ENCODE peak calls at places on chromosomes 4 and X, in ten cellular contexts. U is fibroblast of villous mesenchyme, V is hepatocyte, F is A549, P is foreskin fibroblast, E is epithelial cell of esophagus, D is ovary, B is Peyer's patch, N is astrocyte of the spinal cord, T is Panc1. M is an unnamed sample.

GRCh38 chrX:9337056-9337455 is 127.8 kb upstream of the TBL1X start:
- DNase-seq in U (peak), V (no peak), F (no peak), P (peak), E (no peak), D (no peak), B (no peak), N (peak), T (no peak), M (no peak)

GRCh38 chr4:66252291-66252690 is 582.0 kb upstream of the EPHA5 start:
- DNase-seq in U (no peak), V (no peak), F (no peak), P (no peak), E (peak), D (no peak), B (no peak), N (no peak), T (no peak), M (no peak)

GRCh38 chr4:67167849-67168248 is 377.5 kb downstream of the CENPC start:
- DNase-seq in U (no peak), V (no peak), F (no peak), P (no peak), E (no peak), D (no peak), B (no peak), N (no peak), T (no peak), M (no peak)

GRCh38 chr4:26861434-26862186 is 969 bp downstream of the STIM2 start:
- DNase-seq in U (peak), V (peak), F (peak), P (peak), E (peak), D (peak), B (peak), N (peak), T (no peak), M (peak)

GRCh38 chrX:118521435-118521834 is 25.8 kb downstream of the DOCK11 start:
- DNase-seq in U (peak), V (no peak), F (no peak), P (peak), E (peak), D (no peak), B (no peak), N (peak), T (no peak), M (no peak)

GRCh38 chr4:2247128-2248043 is 5.5 kb upstream of the HAUS3 start:
- DNase-seq in U (no peak), V (peak), F (no peak), P (no peak), E (no peak), D (peak), B (peak), N (no peak), T (no peak), M (no peak)

GRCh38 chr4:151537726-151538125 is 128.8 kb downstream of the FHIP1A start:
- DNase-seq in U (peak), V (peak), F (no peak), P (peak), E (no peak), D (no peak), B (no peak), N (peak), T (no peak), M (no peak)

GRCh38 chr4:47668810-47669408 is 169.0 kb downstream of the CORIN start:
- DNase-seq in U (peak), V (peak), F (peak), P (peak), E (peak), D (no peak), B (no peak), N (peak), T (peak), M (peak)

GRCh38 chr4:68463796-68464195 is 16.5 kb downstream of the TMPRSS11E start:
- DNase-seq in U (peak), V (no peak), F (peak), P (no peak), E (peak), D (no peak), B (no peak), N (no peak), T (no peak), M (no peak)

GRCh38 chr4:136412708-136413107 is 1119.6 kb downstream of the PCDH18 start:
- DNase-seq in U (peak), V (no peak), F (no peak), P (no peak), E (peak), D (no peak), B (no peak), N (peak), T (no peak), M (no peak)

GRCh38 chr4:86032476-86033022 is 327.3 kb downstream of the MAPK10 start:
- DNase-seq in U (peak), V (peak), F (no peak), P (peak), E (peak), D (no peak), B (no peak), N (peak), T (no peak), M (no peak)

GRCh38 chr4:186886759-186887158 is 163.1 kb upstream of the FAT1 start:
- DNase-seq in U (no peak), V (no peak), F (no peak), P (no peak), E (no peak), D (no peak), B (no peak), N (no peak), T (no peak), M (no peak)

GRCh38 chrX:153886915-153887314 is 942 bp upstream of the L1CAM start:
- DNase-seq in U (no peak), V (no peak), F (no peak), P (no peak), E (no peak), D (no peak), B (no peak), N (no peak), T (no peak), M (no peak)

GRCh38 chr4:110823251-110823650 is 200.4 kb upstream of the PITX2 start:
- DNase-seq in U (peak), V (no peak), F (no peak), P (no peak), E (peak), D (no peak), B (no peak), N (peak), T (no peak), M (no peak)

GRCh38 chr4:13640149-13640671 is 12.7 kb upstream of the BOD1L1 start:
- DNase-seq in U (peak), V (peak), F (peak), P (peak), E (peak), D (no peak), B (no peak), N (peak), T (no peak), M (no peak)

GRCh38 chr4:19791422-19792113 is 460.1 kb upstream of the SLIT2 start:
- DNase-seq in U (peak), V (no peak), F (no peak), P (no peak), E (peak), D (no peak), B (no peak), N (peak), T (no peak), M (no peak)

GRCh38 chrX:65933085-65933589 is 106.7 kb downstream of the VSIG4 start:
- DNase-seq in U (no peak), V (no peak), F (no peak), P (no peak), E (peak), D (no peak), B (no peak), N (no peak), T (no peak), M (no peak)

GRCh38 chr4:116302990-116303735 is 782.2 kb downstream of the TRAM1L1 start:
- DNase-seq in U (no peak), V (no peak), F (no peak), P (no peak), E (no peak), D (no peak), B (no peak), N (no peak), T (no peak), M (no peak)

GRCh38 chr4:164931551-164932324 is 45.7 kb downstream of the TRIM61 start:
- DNase-seq in U (no peak), V (no peak), F (no peak), P (no peak), E (no peak), D (no peak), B (no peak), N (no peak), T (no peak), M (no peak)

GRCh38 chr4:74038161-74039064 is at the start of gene CXCL3:
- DNase-seq in U (peak), V (peak), F (peak), P (peak), E (peak), D (peak), B (peak), N (peak), T (no peak), M (peak)

GRCh38 chr4:152689615-152690501 is 10.1 kb upstream of the TMEM154 start:
- DNase-seq in U (no peak), V (no peak), F (no peak), P (no peak), E (no peak), D (no peak), B (no peak), N (no peak), T (no peak), M (no peak)

GRCh38 chr4:79886557-79886956 is 186.5 kb downstream of the ANTXR2 start:
- DNase-seq in U (no peak), V (no peak), F (no peak), P (no peak), E (no peak), D (no peak), B (no peak), N (no peak), T (no peak), M (no peak)

GRCh38 chr4:143667461-143667860 is 33.0 kb downstream of the FREM3 start:
- DNase-seq in U (no peak), V (no peak), F (no peak), P (peak), E (no peak), D (no peak), B (no peak), N (peak), T (no peak), M (no peak)

GRCh38 chrX:46575991-46576392 is 2.4 kb downstream of the CHST7 start:
- DNase-seq in U (peak), V (no peak), F (no peak), P (peak), E (peak), D (peak), B (peak), N (no peak), T (no peak), M (no peak)

GRCh38 chr4:148215202-148215601 is 227.0 kb downstream of the NR3C2 start:
- DNase-seq in U (no peak), V (no peak), F (no peak), P (no peak), E (no peak), D (no peak), B (no peak), N (no peak), T (no peak), M (no peak)

GRCh38 chr4:144343143-144343755 is 202.7 kb upstream of the GYPA start:
- DNase-seq in U (no peak), V (no peak), F (no peak), P (peak), E (no peak), D (no peak), B (no peak), N (peak), T (no peak), M (no peak)

GRCh38 chr4:140236649-140237160 is 82.7 kb upstream of the MAML3 start:
- DNase-seq in U (no peak), V (no peak), F (no peak), P (peak), E (no peak), D (no peak), B (no peak), N (no peak), T (no peak), M (no peak)

GRCh38 chrX:34343001-34343400 is 210.9 kb upstream of the FAM47A start:
- DNase-seq in U (no peak), V (no peak), F (no peak), P (no peak), E (no peak), D (no peak), B (no peak), N (no peak), T (no peak), M (no peak)

GRCh38 chrX:15956684-15957083 is 102.1 kb upstream of the AP1S2 start:
- DNase-seq in U (no peak), V (peak), F (no peak), P (no peak), E (peak), D (no peak), B (no peak), N (peak), T (no peak), M (no peak)

GRCh38 chr4:169200361-169201030 is 70.3 kb downstream of the SH3RF1 start:
- DNase-seq in U (no peak), V (no peak), F (no peak), P (no peak), E (peak), D (no peak), B (no peak), N (no peak), T (no peak), M (no peak)

GRCh38 chrX:14073561-14073960 is 43.9 kb upstream of the GEMIN8 start:
- DNase-seq in U (no peak), V (no peak), F (peak), P (no peak), E (no peak), D (no peak), B (no peak), N (peak), T (no peak), M (no peak)

GRCh38 chr4:145937990-145938611 is 522 bp downstream of the ZNF827 start:
- DNase-seq in U (no peak), V (peak), F (peak), P (no peak), E (peak), D (peak), B (peak), N (peak), T (no peak), M (no peak)

GRCh38 chrX:108268434-108269080 is 169.7 kb downstream of the COL4A6 start:
- DNase-seq in U (peak), V (no peak), F (no peak), P (no peak), E (peak), D (no peak), B (no peak), N (no peak), T (no peak), M (peak)

GRCh38 chrX:134753185-134754008 is 95.1 kb upstream of the PLAC1 start:
- DNase-seq in U (peak), V (no peak), F (peak), P (peak), E (peak), D (no peak), B (no peak), N (peak), T (peak), M (no peak)

GRCh38 chr4:189202182-189202868 is 738.3 kb upstream of the FRG1 start:
- DNase-seq in U (peak), V (peak), F (peak), P (peak), E (peak), D (peak), B (peak), N (peak), T (peak), M (peak)

GRCh38 chrX:17860179-17860780 is 818 bp downstream of the RAI2 start:
- DNase-seq in U (no peak), V (no peak), F (no peak), P (no peak), E (no peak), D (peak), B (no peak), N (no peak), T (no peak), M (no peak)

GRCh38 chrX:141278306-141278705 is 36.0 kb upstream of the SPANXC start:
- DNase-seq in U (peak), V (peak), F (peak), P (no peak), E (peak), D (no peak), B (no peak), N (peak), T (no peak), M (peak)
- TF ChIP-seq CTCF in U (peak), V (peak), F (peak), P (peak), E (peak), D (no peak), B (no peak), N (peak), T (peak), M (no peak)

GRCh38 chrX:152656890-152657289 is 19.2 kb downstream of the GABRQ start:
- DNase-seq in U (no peak), V (no peak), F (no peak), P (no peak), E (no peak), D (no peak), B (no peak), N (no peak), T (no peak), M (no peak)

GRCh38 chrX:152663086-152663485 is 25.4 kb downstream of the GABRQ start:
- DNase-seq in U (no peak), V (no peak), F (no peak), P (no peak), E (no peak), D (no peak), B (no peak), N (no peak), T (no peak), M (no peak)

GRCh38 chrX:152656087-152656486 is 18.4 kb downstream of the GABRQ start:
- DNase-seq in U (no peak), V (no peak), F (no peak), P (no peak), E (no peak), D (no peak), B (no peak), N (no peak), T (no peak), M (no peak)

GRCh38 chrX:152652467-152652866 is 14.8 kb downstream of the GABRQ start:
- DNase-seq in U (no peak), V (no peak), F (no peak), P (no peak), E (no peak), D (no peak), B (no peak), N (no peak), T (no peak), M (no peak)

DNA sequence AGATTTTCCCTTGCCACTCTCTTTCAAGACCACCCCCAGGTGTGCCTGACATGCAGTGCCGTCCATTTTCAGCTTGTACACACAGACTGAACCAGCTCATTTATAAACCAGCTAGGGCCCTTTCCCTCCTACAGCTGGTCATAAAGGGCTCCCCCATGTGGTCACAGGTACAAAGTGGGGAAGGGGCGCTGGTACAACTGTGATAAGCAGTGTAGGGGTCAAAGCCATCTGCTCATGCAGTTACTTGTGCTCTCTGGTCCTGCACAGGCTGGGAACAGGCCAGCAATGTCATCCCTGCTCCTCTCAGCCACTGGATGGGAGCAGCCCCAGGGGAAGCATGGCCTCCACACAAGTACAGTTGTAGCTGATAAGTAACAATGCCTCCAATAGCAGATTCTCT is 20.6 kb downstream of the GABRQ start:
- DNase-seq in U (no peak), V (no peak), F (no peak), P (no peak), E (no peak), D (no peak), B (no peak), N (no peak), T (no peak), M (no peak)
- TF ChIP-seq CTCF in U (no peak), V (no peak), F (no peak), P (no peak), E (no peak), D (no peak), B (no peak), N (no peak), T (no peak), M (no peak)

DNA sequence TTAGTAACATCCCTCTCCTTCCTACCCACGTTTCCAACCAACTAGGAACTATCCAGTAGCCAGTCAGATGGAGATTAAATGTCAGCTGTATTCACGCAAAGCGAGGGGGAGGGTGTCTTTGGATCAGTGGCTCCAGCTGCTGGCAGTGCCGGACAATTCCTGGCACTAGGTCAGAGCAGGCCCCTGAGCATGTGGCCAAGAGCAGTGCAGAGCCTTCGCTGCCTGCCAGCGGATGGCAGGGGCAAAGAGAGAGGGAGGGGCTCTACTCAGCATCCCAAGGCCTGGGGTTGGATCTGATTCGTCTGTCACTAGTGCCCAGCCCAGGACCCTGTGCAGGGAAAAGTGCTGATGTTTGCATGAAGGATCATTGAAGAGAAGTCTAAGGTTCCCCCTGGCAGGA is 28.7 kb upstream of the JAKMIP1 start:
- DNase-seq in U (no peak), V (no peak), F (no peak), P (no peak), E (no peak), D (no peak), B (peak), N (no peak), T (no peak), M (no peak)
- TF ChIP-seq CTCF in U (no peak), V (no peak), F (no peak), P (no peak), E (no peak), D (no peak), B (no peak), N (no peak), T (no peak), M (no peak)

GRCh38 chr4:76753814-76754213 is 144.1 kb downstream of the SOWAHB start:
- DNase-seq in U (peak), V (peak), F (no peak), P (peak), E (peak), D (no peak), B (no peak), N (peak), T (no peak), M (no peak)

GRCh38 chr4:76751612-76752343 is 146.2 kb downstream of the SOWAHB start:
- DNase-seq in U (no peak), V (no peak), F (no peak), P (no peak), E (no peak), D (no peak), B (no peak), N (no peak), T (no peak), M (no peak)

GRCh38 chr4:76750716-76751115 is 147.2 kb downstream of the SOWAHB start:
- DNase-seq in U (no peak), V (no peak), F (no peak), P (no peak), E (no peak), D (no peak), B (no peak), N (no peak), T (no peak), M (no peak)

GRCh38 chr4:76754439-76754838 is 143.5 kb downstream of the SOWAHB start:
- DNase-seq in U (no peak), V (no peak), F (no peak), P (no peak), E (no peak), D (no peak), B (no peak), N (no peak), T (no peak), M (no peak)

GRCh38 chr4:76752911-76753494 is 144.9 kb downstream of the SOWAHB start:
- DNase-seq in U (peak), V (peak), F (peak), P (peak), E (peak), D (no peak), B (no peak), N (peak), T (no peak), M (no peak)
- TF ChIP-seq CTCF in U (no peak), V (no peak), F (no peak), P (no peak), E (no peak), D (no peak), B (no peak), N (no peak), T (no peak), M (no peak)

GRCh38 chr4:128332086-128332485 is 44.5 kb upstream of the PGRMC2 start:
- DNase-seq in U (no peak), V (no peak), F (no peak), P (no peak), E (no peak), D (no peak), B (no peak), N (no peak), T (no peak), M (no peak)
- TF ChIP-seq CTCF in U (no peak), V (no peak), F (no peak), P (no peak), E (no peak), D (no peak), B (no peak), N (no peak), T (no peak), M (no peak)

GRCh38 chrX:7110821-7111276 is 36.7 kb upstream of the STS start:
- DNase-seq in U (peak), V (no peak), F (no peak), P (no peak), E (no peak), D (no peak), B (no peak), N (no peak), T (no peak), M (no peak)

GRCh38 chrX:7108995-7109634 is 38.4 kb upstream of the STS start:
- DNase-seq in U (peak), V (no peak), F (no peak), P (no peak), E (no peak), D (no peak), B (no peak), N (peak), T (no peak), M (no peak)

GRCh38 chrX:7109838-7110793 is 37.4 kb upstream of the STS start:
- DNase-seq in U (peak), V (no peak), F (no peak), P (no peak), E (no peak), D (no peak), B (no peak), N (no peak), T (no peak), M (no peak)

GRCh38 chrX:7111518-7111917 is 36.0 kb upstream of the STS start:
- DNase-seq in U (no peak), V (no peak), F (no peak), P (no peak), E (no peak), D (no peak), B (no peak), N (no peak), T (no peak), M (no peak)

GRCh38 chrX:7107968-7108480 is 39.5 kb upstream of the STS start:
- DNase-seq in U (no peak), V (no peak), F (no peak), P (no peak), E (no peak), D (no peak), B (peak), N (no peak), T (no peak), M (no peak)
- TF ChIP-seq CTCF in U (no peak), V (no peak), F (no peak), P (no peak), E (no peak), D (no peak), B (no peak), N (no peak), T (no peak), M (no peak)

M was measured in Calu3.